ENCODE peak calls at places on chromosomes 11 and 22, in five cellular contexts. E, Y, X, L and A are unnamed samples.

GRCh38 chr22:42641801-42642413 is 1.5 kb upstream of the ATP5MGL start:
- DNase-seq in E (no peak), Y (no peak), X (no peak), L (peak), A (no peak)

GRCh38 chr11:2404735-2405196 is 4.2 kb downstream of the TSSC4 start:
- DNase-seq in E (no peak), Y (no peak), X (no peak), L (no peak), A (no peak)

GRCh38 chr11:108561535-108561991 is 32.0 kb downstream of the EXPH5 start:
- DNase-seq in E (peak), Y (no peak), X (no peak), L (peak), A (no peak)

GRCh38 chr11:57277845-57278720 is 41.0 kb upstream of the APLNR start:
- DNase-seq in E (peak), Y (peak), X (peak), L (peak), A (no peak)

GRCh38 chr11:44928807-44929206 is 21.9 kb downstream of the TP53I11 start:
- DNase-seq in E (no peak), Y (peak), X (no peak), L (no peak), A (no peak)

GRCh38 chr11:102914238-102915043 is 39.7 kb upstream of the MMP12 start:
- DNase-seq in E (peak), Y (peak), X (no peak), L (peak), A (peak)

GRCh38 chr11:67470337-67471002 is 1.4 kb upstream of the TMEM134 start:
- DNase-seq in E (no peak), Y (no peak), X (no peak), L (no peak), A (peak)

GRCh38 chr11:122261546-122261945 is 145.5 kb upstream of the BLID start:
- DNase-seq in E (no peak), Y (no peak), X (no peak), L (no peak), A (no peak)

GRCh38 chr11:10396771-10397170 is 58.3 kb upstream of the AMPD3 start:
- DNase-seq in E (no peak), Y (no peak), X (no peak), L (no peak), A (no peak)

GRCh38 chr22:49995413-49996191 is 17.0 kb downstream of the IL17REL start:
- DNase-seq in E (no peak), Y (no peak), X (no peak), L (no peak), A (no peak)

GRCh38 chr11:15765530-15765929 is 590.8 kb downstream of the SOX6 start:
- DNase-seq in E (no peak), Y (no peak), X (no peak), L (no peak), A (no peak)

GRCh38 chr22:18056802-18057474 is 20.9 kb upstream of the PEX26 start:
- DNase-seq in E (no peak), Y (no peak), X (no peak), L (no peak), A (peak)

GRCh38 chr11:70078796-70079616 is 889 bp downstream of the ANO1 start:
- DNase-seq in E (no peak), Y (peak), X (no peak), L (no peak), A (no peak)

GRCh38 chr11:131684111-131685060 is 314.0 kb downstream of the NTM start:
- DNase-seq in E (no peak), Y (no peak), X (no peak), L (no peak), A (no peak)

GRCh38 chr11:120601566-120601965 is 90.0 kb downstream of the GRIK4 start:
- DNase-seq in E (peak), Y (no peak), X (no peak), L (peak), A (no peak)

GRCh38 chr11:57180141-57180561 is 1.6 kb upstream of the LRRC55 start:
- DNase-seq in E (no peak), Y (peak), X (no peak), L (no peak), A (no peak)

GRCh38 chr11:60265373-60266214 is 14.9 kb upstream of the MS4A4A start:
- DNase-seq in E (peak), Y (peak), X (peak), L (no peak), A (peak)

GRCh38 chr22:42066133-42066761 is 4.4 kb downstream of the NAGA start:
- DNase-seq in E (no peak), Y (no peak), X (no peak), L (no peak), A (no peak)

GRCh38 chr22:43228330-43228729 is 41.4 kb upstream of the TTLL12 start:
- DNase-seq in E (peak), Y (peak), X (peak), L (no peak), A (no peak)

GRCh38 chr22:22770280-22770871 is 117.2 kb upstream of the IGLL5 start:
- DNase-seq in E (peak), Y (peak), X (peak), L (peak), A (peak)

GRCh38 chr11:69449320-69450063 is 32.0 kb upstream of the LINC01488 start:
- DNase-seq in E (peak), Y (no peak), X (no peak), L (no peak), A (peak)

GRCh38 chr11:130415719-130416536 is 12.5 kb downstream of the ADAMTS8 start:
- DNase-seq in E (no peak), Y (no peak), X (no peak), L (no peak), A (no peak)

GRCh38 chr22:34303656-34304055 is 383.4 kb upstream of the LARGE1 start:
- DNase-seq in E (no peak), Y (no peak), X (no peak), L (no peak), A (no peak)

GRCh38 chr11:128458316-128458715 is 129.0 kb downstream of the ETS1 start:
- DNase-seq in E (peak), Y (no peak), X (no peak), L (peak), A (no peak)

GRCh38 chr22:29117799-29118477 is 45.1 kb downstream of the KREMEN1 start:
- DNase-seq in E (no peak), Y (no peak), X (no peak), L (peak), A (no peak)

GRCh38 chr11:35077709-35078695 is 61.0 kb upstream of the CD44 start:
- DNase-seq in E (no peak), Y (no peak), X (no peak), L (peak), A (peak)

GRCh38 chr22:32696089-32696488 is 105.4 kb upstream of the TIMP3 start:
- DNase-seq in E (no peak), Y (no peak), X (no peak), L (no peak), A (no peak)

GRCh38 chr11:952406-953385 is 27.0 kb downstream of the AP2A2 start:
- DNase-seq in E (no peak), Y (peak), X (no peak), L (no peak), A (no peak)

GRCh38 chr11:115496892-115497291 is 7.3 kb downstream of the CADM1 start:
- DNase-seq in E (no peak), Y (peak), X (no peak), L (no peak), A (no peak)

GRCh38 chr22:27028093-27028492 is 370.7 kb downstream of the MIAT start:
- DNase-seq in E (no peak), Y (no peak), X (no peak), L (no peak), A (no peak)

GRCh38 chr11:35800970-35801953 is 138.7 kb downstream of the TRIM44 start:
- DNase-seq in E (peak), Y (no peak), X (no peak), L (no peak), A (no peak)